ENCODE peak calls at places on chromosomes 13 and 19, in six cellular contexts. One of them, this sample, is unnamed.

GRCh38 chr13:51887441-51887840 is 25.7 kb downstream of the CCDC70 start:
- DNase-seq in midbrain: no peak
- DNase-seq in stimulated activated CD4-positive, alpha-beta T cell treated with anti-CD3 and anti-CD28 coated beads, Interleukin-4, amount 100 ng/mL, for 24 hours: no peak
- DNase-seq in stimulated activated CD8-positive, alpha-beta memory T cell treated with anti-CD3 and anti-CD28 coated beads, Interleukin-4, amount 100 ng/mL, for 24 hours: no peak
- DNase-seq in fibroblast of pulmonary artery: no peak
- DNase-seq in RPMI7951: no peak
- DNase-seq in this sample: no peak

GRCh38 chr19:45363861-45364459 is 6.4 kb downstream of the ERCC2 start:
- DNase-seq in stimulated activated CD8-positive, alpha-beta memory T cell treated with anti-CD3 and anti-CD28 coated beads, Interleukin-4, amount 100 ng/mL, for 24 hours: no peak
- DNase-seq in fibroblast of pulmonary artery: no peak
- DNase-seq in stimulated activated CD4-positive, alpha-beta T cell treated with anti-CD3 and anti-CD28 coated beads, Interleukin-4, amount 100 ng/mL, for 24 hours: no peak
- DNase-seq in midbrain: no peak
- DNase-seq in RPMI7951: no peak
- DNase-seq in this sample: no peak

GRCh38 chr19:8245869-8246835 is 37.0 kb downstream of the CERS4 start:
- DNase-seq in stimulated activated CD8-positive, alpha-beta memory T cell treated with anti-CD3 and anti-CD28 coated beads, Interleukin-4, amount 100 ng/mL, for 24 hours: no peak
- DNase-seq in fibroblast of pulmonary artery: no peak
- DNase-seq in RPMI7951: no peak
- DNase-seq in midbrain: no peak
- DNase-seq in stimulated activated CD4-positive, alpha-beta T cell treated with anti-CD3 and anti-CD28 coated beads, Interleukin-4, amount 100 ng/mL, for 24 hours: no peak
- DNase-seq in this sample: no peak

GRCh38 chr13:105177265-105177900 is 1358.1 kb downstream of the EFNB2 start:
- DNase-seq in stimulated activated CD8-positive, alpha-beta memory T cell treated with anti-CD3 and anti-CD28 coated beads, Interleukin-4, amount 100 ng/mL, for 24 hours: no peak
- DNase-seq in stimulated activated CD4-positive, alpha-beta T cell treated with anti-CD3 and anti-CD28 coated beads, Interleukin-4, amount 100 ng/mL, for 24 hours: no peak
- DNase-seq in fibroblast of pulmonary artery: no peak
- DNase-seq in midbrain: peak; percentile 2
- DNase-seq in RPMI7951: no peak
- DNase-seq in this sample: peak; percentile 21

GRCh38 chr13:99422556-99423220 is 78.6 kb upstream of the TM9SF2 start:
- DNase-seq in stimulated activated CD4-positive, alpha-beta T cell treated with anti-CD3 and anti-CD28 coated beads, Interleukin-4, amount 100 ng/mL, for 24 hours: no peak
- DNase-seq in RPMI7951: no peak
- DNase-seq in fibroblast of pulmonary artery: no peak
- DNase-seq in midbrain: no peak
- DNase-seq in stimulated activated CD8-positive, alpha-beta memory T cell treated with anti-CD3 and anti-CD28 coated beads, Interleukin-4, amount 100 ng/mL, for 24 hours: no peak
- DNase-seq in this sample: no peak

GRCh38 chr13:87671031-87671823 is at the start of gene SLITRK5:
- DNase-seq in RPMI7951: peak; percentile 32
- DNase-seq in midbrain: peak; percentile 92
- DNase-seq in fibroblast of pulmonary artery: peak; percentile 53
- DNase-seq in stimulated activated CD4-positive, alpha-beta T cell treated with anti-CD3 and anti-CD28 coated beads, Interleukin-4, amount 100 ng/mL, for 24 hours: peak; percentile 45
- DNase-seq in stimulated activated CD8-positive, alpha-beta memory T cell treated with anti-CD3 and anti-CD28 coated beads, Interleukin-4, amount 100 ng/mL, for 24 hours: peak; percentile 61
- DNase-seq in this sample: peak; percentile 88

GRCh38 chr13:44848956-44849748 is 140.1 kb downstream of the NUFIP1 start:
- DNase-seq in fibroblast of pulmonary artery: no peak
- DNase-seq in stimulated activated CD8-positive, alpha-beta memory T cell treated with anti-CD3 and anti-CD28 coated beads, Interleukin-4, amount 100 ng/mL, for 24 hours: no peak
- DNase-seq in midbrain: peak; percentile 3
- DNase-seq in stimulated activated CD4-positive, alpha-beta T cell treated with anti-CD3 and anti-CD28 coated beads, Interleukin-4, amount 100 ng/mL, for 24 hours: no peak
- DNase-seq in RPMI7951: peak; percentile 35
- DNase-seq in this sample: no peak

GRCh38 chr13:44578064-44578394 is 1.9 kb upstream of the TSC22D1 start:
- DNase-seq in stimulated activated CD8-positive, alpha-beta memory T cell treated with anti-CD3 and anti-CD28 coated beads, Interleukin-4, amount 100 ng/mL, for 24 hours: no peak
- DNase-seq in stimulated activated CD4-positive, alpha-beta T cell treated with anti-CD3 and anti-CD28 coated beads, Interleukin-4, amount 100 ng/mL, for 24 hours: no peak
- DNase-seq in midbrain: no peak
- DNase-seq in RPMI7951: no peak
- DNase-seq in fibroblast of pulmonary artery: no peak
- DNase-seq in this sample: no peak

GRCh38 chr13:99376924-99377323 is 69.7 kb upstream of the GPR183 start:
- DNase-seq in fibroblast of pulmonary artery: no peak
- DNase-seq in stimulated activated CD8-positive, alpha-beta memory T cell treated with anti-CD3 and anti-CD28 coated beads, Interleukin-4, amount 100 ng/mL, for 24 hours: no peak
- DNase-seq in RPMI7951: no peak
- DNase-seq in stimulated activated CD4-positive, alpha-beta T cell treated with anti-CD3 and anti-CD28 coated beads, Interleukin-4, amount 100 ng/mL, for 24 hours: no peak
- DNase-seq in midbrain: no peak
- DNase-seq in this sample: no peak

GRCh38 chr13:106028916-106029315 is 506.5 kb downstream of the EFNB2 start:
- DNase-seq in RPMI7951: peak; percentile 74
- DNase-seq in fibroblast of pulmonary artery: no peak
- DNase-seq in stimulated activated CD4-positive, alpha-beta T cell treated with anti-CD3 and anti-CD28 coated beads, Interleukin-4, amount 100 ng/mL, for 24 hours: no peak
- DNase-seq in stimulated activated CD8-positive, alpha-beta memory T cell treated with anti-CD3 and anti-CD28 coated beads, Interleukin-4, amount 100 ng/mL, for 24 hours: no peak
- DNase-seq in midbrain: no peak
- DNase-seq in this sample: no peak

GRCh38 chr13:75345191-75345590 is 136.8 kb downstream of the TBC1D4 start:
- DNase-seq in fibroblast of pulmonary artery: peak; percentile 36
- DNase-seq in stimulated activated CD8-positive, alpha-beta memory T cell treated with anti-CD3 and anti-CD28 coated beads, Interleukin-4, amount 100 ng/mL, for 24 hours: no peak
- DNase-seq in midbrain: no peak
- DNase-seq in RPMI7951: no peak
- DNase-seq in stimulated activated CD4-positive, alpha-beta T cell treated with anti-CD3 and anti-CD28 coated beads, Interleukin-4, amount 100 ng/mL, for 24 hours: no peak
- DNase-seq in this sample: no peak

GRCh38 chr19:15252398-15253018 is 20.3 kb upstream of the EPHX3 start:
- DNase-seq in stimulated activated CD4-positive, alpha-beta T cell treated with anti-CD3 and anti-CD28 coated beads, Interleukin-4, amount 100 ng/mL, for 24 hours: no peak
- DNase-seq in midbrain: peak; percentile 65
- DNase-seq in RPMI7951: peak; percentile 65
- DNase-seq in stimulated activated CD8-positive, alpha-beta memory T cell treated with anti-CD3 and anti-CD28 coated beads, Interleukin-4, amount 100 ng/mL, for 24 hours: no peak
- DNase-seq in fibroblast of pulmonary artery: peak; percentile 58
- DNase-seq in this sample: peak; percentile 55

GRCh38 chr19:12723643-12724426 is at the start of gene TNPO2:
- DNase-seq in stimulated activated CD8-positive, alpha-beta memory T cell treated with anti-CD3 and anti-CD28 coated beads, Interleukin-4, amount 100 ng/mL, for 24 hours: peak; percentile 51
- DNase-seq in midbrain: no peak
- DNase-seq in stimulated activated CD4-positive, alpha-beta T cell treated with anti-CD3 and anti-CD28 coated beads, Interleukin-4, amount 100 ng/mL, for 24 hours: peak; percentile 80
- DNase-seq in RPMI7951: peak; percentile 72
- DNase-seq in fibroblast of pulmonary artery: peak; percentile 67
- DNase-seq in this sample: peak; percentile 65

GRCh38 chr13:34897220-34897619 is 44.9 kb upstream of the NBEA start:
- DNase-seq in midbrain: no peak
- DNase-seq in fibroblast of pulmonary artery: no peak
- DNase-seq in RPMI7951: no peak
- DNase-seq in stimulated activated CD4-positive, alpha-beta T cell treated with anti-CD3 and anti-CD28 coated beads, Interleukin-4, amount 100 ng/mL, for 24 hours: no peak
- DNase-seq in stimulated activated CD8-positive, alpha-beta memory T cell treated with anti-CD3 and anti-CD28 coated beads, Interleukin-4, amount 100 ng/mL, for 24 hours: no peak
- DNase-seq in this sample: no peak

GRCh38 chr13:99614465-99614885 is 113.2 kb downstream of the TM9SF2 start:
- DNase-seq in midbrain: no peak
- DNase-seq in stimulated activated CD4-positive, alpha-beta T cell treated with anti-CD3 and anti-CD28 coated beads, Interleukin-4, amount 100 ng/mL, for 24 hours: no peak
- DNase-seq in RPMI7951: peak; percentile 45
- DNase-seq in stimulated activated CD8-positive, alpha-beta memory T cell treated with anti-CD3 and anti-CD28 coated beads, Interleukin-4, amount 100 ng/mL, for 24 hours: no peak
- DNase-seq in fibroblast of pulmonary artery: peak; percentile 33
- DNase-seq in this sample: no peak

GRCh38 chr19:10920781-10921180 is 7.7 kb downstream of the YIPF2 start:
- DNase-seq in stimulated activated CD4-positive, alpha-beta T cell treated with anti-CD3 and anti-CD28 coated beads, Interleukin-4, amount 100 ng/mL, for 24 hours: no peak
- DNase-seq in midbrain: no peak
- DNase-seq in stimulated activated CD8-positive, alpha-beta memory T cell treated with anti-CD3 and anti-CD28 coated beads, Interleukin-4, amount 100 ng/mL, for 24 hours: no peak
- DNase-seq in fibroblast of pulmonary artery: no peak
- DNase-seq in RPMI7951: no peak
- DNase-seq in this sample: no peak

GRCh38 chr19:58218899-58219298 is 9.8 kb upstream of the ZNF544 start:
- DNase-seq in RPMI7951: peak; percentile 42
- DNase-seq in stimulated activated CD8-positive, alpha-beta memory T cell treated with anti-CD3 and anti-CD28 coated beads, Interleukin-4, amount 100 ng/mL, for 24 hours: no peak
- DNase-seq in stimulated activated CD4-positive, alpha-beta T cell treated with anti-CD3 and anti-CD28 coated beads, Interleukin-4, amount 100 ng/mL, for 24 hours: peak; percentile 29
- DNase-seq in midbrain: no peak
- DNase-seq in fibroblast of pulmonary artery: peak; percentile 34
- DNase-seq in this sample: no peak

GRCh38 chr19:51507640-51508058 is 6.0 kb upstream of the SIGLEC12 start:
- DNase-seq in midbrain: no peak
- DNase-seq in RPMI7951: no peak
- DNase-seq in fibroblast of pulmonary artery: no peak
- DNase-seq in stimulated activated CD8-positive, alpha-beta memory T cell treated with anti-CD3 and anti-CD28 coated beads, Interleukin-4, amount 100 ng/mL, for 24 hours: no peak
- DNase-seq in stimulated activated CD4-positive, alpha-beta T cell treated with anti-CD3 and anti-CD28 coated beads, Interleukin-4, amount 100 ng/mL, for 24 hours: no peak
- DNase-seq in this sample: no peak

GRCh38 chr19:33064778-33065550 is at the start of gene RHPN2:
- DNase-seq in RPMI7951: peak; percentile 72
- DNase-seq in fibroblast of pulmonary artery: peak; percentile 68
- DNase-seq in stimulated activated CD4-positive, alpha-beta T cell treated with anti-CD3 and anti-CD28 coated beads, Interleukin-4, amount 100 ng/mL, for 24 hours: peak; percentile 62
- DNase-seq in stimulated activated CD8-positive, alpha-beta memory T cell treated with anti-CD3 and anti-CD28 coated beads, Interleukin-4, amount 100 ng/mL, for 24 hours: peak; percentile 57
- DNase-seq in midbrain: peak; percentile 41
- DNase-seq in this sample: peak; percentile 15

GRCh38 chr13:83350569-83350968 is 531.7 kb downstream of the SLITRK1 start:
- DNase-seq in stimulated activated CD8-positive, alpha-beta memory T cell treated with anti-CD3 and anti-CD28 coated beads, Interleukin-4, amount 100 ng/mL, for 24 hours: no peak
- DNase-seq in midbrain: no peak
- DNase-seq in stimulated activated CD4-positive, alpha-beta T cell treated with anti-CD3 and anti-CD28 coated beads, Interleukin-4, amount 100 ng/mL, for 24 hours: no peak
- DNase-seq in fibroblast of pulmonary artery: peak; percentile 7
- DNase-seq in RPMI7951: peak; percentile 0
- DNase-seq in this sample: no peak

GRCh38 chr13:33353210-33353609 is 67.7 kb upstream of the STARD13 start:
- DNase-seq in fibroblast of pulmonary artery: peak; percentile 17
- DNase-seq in RPMI7951: no peak
- DNase-seq in stimulated activated CD4-positive, alpha-beta T cell treated with anti-CD3 and anti-CD28 coated beads, Interleukin-4, amount 100 ng/mL, for 24 hours: no peak
- DNase-seq in stimulated activated CD8-positive, alpha-beta memory T cell treated with anti-CD3 and anti-CD28 coated beads, Interleukin-4, amount 100 ng/mL, for 24 hours: no peak
- DNase-seq in midbrain: peak; percentile 34
- DNase-seq in this sample: peak; percentile 49

This sample was measured in putamen.